ENCODE peak calls at places on chromosomes 1 and 21, in eight cellular contexts. V is GM18507; H is midbrain; R is stimulated activated CD4-positive, alpha-beta T cell treated with anti-CD3 and anti-CD28 coated beads, TNF-alpha, amount 100 ng/mL, for 4 hours; E is Right ventricle myocardium superior; X is AML-193; T is mesothelial cell of epicardium; F is mucosa of gallbladder. G is an unnamed sample.

GRCh38 chr1:157155658-157156057 is 17.5 kb upstream of the ETV3 start:
- DNase-seq in X (no peak), T (no peak), F (no peak), R (no peak), H (no peak), E (no peak), V (no peak), G (no peak)

GRCh38 chr21:25456672-25457071 is 150.6 kb downstream of the MRPL39 start:
- DNase-seq in V (no peak), X (no peak), F (no peak), H (no peak), E (no peak), R (no peak), T (no peak), G (no peak)

GRCh38 chr21:38950388-38951094 is 144.8 kb downstream of the ETS2 start:
- DNase-seq in T (no peak), E (no peak), R (no peak), V (no peak), H (no peak), F (peak), X (peak), G (no peak)

GRCh38 chr1:99438656-99439055 is 174.4 kb downstream of the PLPPR4 start:
- DNase-seq in V (no peak), R (no peak), X (no peak), T (no peak), F (no peak), E (no peak), H (no peak), G (no peak)

GRCh38 chr1:245807954-245808719 is 653.4 kb downstream of the KIF26B start:
- DNase-seq in F (no peak), T (no peak), R (no peak), X (no peak), E (no peak), V (peak), H (no peak), G (no peak)

GRCh38 chr1:220956861-220957605 is 77.8 kb downstream of the HLX start:
- DNase-seq in H (no peak), F (peak), X (peak), E (no peak), R (no peak), T (no peak), V (no peak), G (no peak)

GRCh38 chr21:31526040-31526439 is 133.5 kb upstream of the SOD1 start:
- DNase-seq in F (no peak), E (no peak), X (no peak), T (no peak), R (no peak), H (no peak), V (no peak), G (no peak)

GRCh38 chr1:160406131-160406968 is 6.0 kb downstream of the VANGL2 start:
- DNase-seq in X (no peak), H (no peak), F (no peak), V (no peak), T (no peak), E (no peak), R (no peak), G (no peak)

GRCh38 chr1:226664413-226665101 is 74.5 kb downstream of the ITPKB start:
- DNase-seq in X (no peak), F (peak), R (no peak), T (no peak), H (no peak), E (peak), V (no peak), G (peak)

GRCh38 chr1:38564946-38565570 is 294.5 kb downstream of the RRAGC start:
- DNase-seq in F (no peak), X (no peak), V (no peak), H (peak), T (no peak), R (no peak), E (no peak), G (no peak)

GRCh38 chr1:153610334-153611023 is 2.5 kb downstream of the S100A16 start:
- DNase-seq in F (no peak), T (no peak), V (no peak), R (no peak), E (no peak), X (no peak), H (no peak), G (no peak)

GRCh38 chr1:224632921-224633321 is 16.8 kb downstream of the CNIH3 start:
- DNase-seq in V (no peak), T (no peak), H (no peak), E (no peak), F (no peak), R (no peak), X (no peak), G (no peak)

GRCh38 chr1:25927541-25928265 is 21.5 kb upstream of the STMN1 start:
- DNase-seq in H (no peak), T (no peak), F (no peak), E (no peak), V (no peak), R (no peak), X (no peak), G (no peak)

GRCh38 chr1:199629624-199630023 is 397.9 kb upstream of the NR5A2 start:
- DNase-seq in H (no peak), R (no peak), F (no peak), T (no peak), E (no peak), V (no peak), X (no peak), G (no peak)

GRCh38 chr1:160567858-160568682 is 11.2 kb downstream of the CD84 start:
- DNase-seq in F (no peak), R (peak), H (no peak), T (no peak), E (no peak), X (peak), V (no peak), G (no peak)

GRCh38 chr1:68449901-68450300 is at the start of gene RPE65:
- DNase-seq in H (peak), X (no peak), T (no peak), V (no peak), F (no peak), E (no peak), R (no peak), G (no peak)

GRCh38 chr1:59298710-59299346 is 1.9 kb downstream of the FGGY start:
- DNase-seq in X (no peak), F (no peak), T (no peak), H (no peak), E (no peak), V (no peak), R (no peak), G (no peak)

GRCh38 chr1:205162301-205162700 is 40.5 kb upstream of the RBBP5 start:
- DNase-seq in F (no peak), T (no peak), X (no peak), R (no peak), H (no peak), V (no peak), E (no peak), G (no peak)

GRCh38 chr1:184947497-184948256 is 26.6 kb downstream of the NIBAN1 start:
- DNase-seq in H (no peak), T (no peak), R (no peak), X (peak), V (no peak), E (no peak), F (no peak), G (no peak)

GRCh38 chr21:36499578-36500471 is 19.9 kb upstream of the CLDN14 start:
- DNase-seq in V (no peak), F (no peak), X (no peak), H (no peak), R (no peak), T (no peak), E (peak), G (no peak)

GRCh38 chr1:84995484-84996334 is 1.2 kb downstream of the MCOLN2 start:
- DNase-seq in H (no peak), X (no peak), F (no peak), R (no peak), V (no peak), E (no peak), T (no peak), G (no peak)

GRCh38 chr1:59669752-59670312 is 144.9 kb upstream of the HOOK1 start:
- DNase-seq in H (peak), F (peak), T (no peak), R (no peak), V (no peak), X (no peak), E (peak), G (peak)

GRCh38 chr1:115196291-115196690 is 107.0 kb upstream of the TSPAN2 start:
- DNase-seq in T (no peak), R (no peak), F (no peak), V (no peak), E (no peak), H (no peak), X (no peak), G (no peak)

GRCh38 chr1:7995437-7995836 is 30.7 kb downstream of the ERRFI1 start:
- DNase-seq in R (no peak), X (no peak), F (no peak), V (no peak), E (no peak), H (no peak), T (no peak), G (no peak)

GRCh38 chr1:204977327-204977726 is 65.7 kb upstream of the CNTN2 start:
- DNase-seq in X (no peak), R (no peak), F (no peak), V (no peak), E (no peak), H (no peak), T (no peak), G (no peak)

GRCh38 chr1:227920426-227920825 is 27.3 kb downstream of the WNT9A start:
- DNase-seq in V (no peak), H (no peak), E (peak), F (no peak), T (no peak), X (no peak), R (no peak), G (no peak)

GRCh38 chr1:24881034-24881433 is 49.0 kb downstream of the RUNX3 start:
- DNase-seq in F (no peak), V (no peak), X (no peak), T (no peak), H (no peak), R (no peak), E (no peak), G (no peak)

GRCh38 chr1:4599521-4599920 is 54.9 kb upstream of the AJAP1 start:
- DNase-seq in V (no peak), R (no peak), T (no peak), E (no peak), F (no peak), H (no peak), X (no peak), G (no peak)

GRCh38 chr21:46317710-46318463 is 5.8 kb downstream of the C21orf58 start:
- DNase-seq in R (no peak), F (peak), V (no peak), E (peak), H (no peak), T (no peak), X (no peak), G (peak)

GRCh38 chr1:22600071-22600816 is 36.2 kb upstream of the C1QA start:
- DNase-seq in R (no peak), T (no peak), E (no peak), V (no peak), H (no peak), F (no peak), X (no peak), G (no peak)

G was measured in heart right ventricle.